ENCODE peak calls at places on chromosomes 12 and 14, in six cellular contexts. S, G, K, T, V and O are unnamed samples.

GRCh38 chr14:51293926-51294290 is 53.9 kb downstream of the TMX1 start:
- DNase-seq in S (no peak), G (no peak), K (no peak), T (no peak), V (no peak), O (no peak)

GRCh38 chr12:45273717-45274271 is 57.9 kb downstream of the ANO6 start:
- DNase-seq in S (peak; percentile 78), G (peak; percentile 84), K (peak; percentile 45), T (no peak), V (no peak), O (no peak)

GRCh38 chr12:31967569-31967968 is 8.4 kb downstream of the RESF1 start:
- DNase-seq in S (no peak), G (no peak), K (no peak), T (no peak), V (no peak), O (no peak)

GRCh38 chr14:37045340-37046061 is 126.9 kb downstream of the SLC25A21 start:
- DNase-seq in S (no peak), G (no peak), K (no peak), T (no peak), V (no peak), O (no peak)

GRCh38 chr12:90953956-90954421 is 987 bp downstream of the CCER1 start:
- DNase-seq in S (no peak), G (peak; percentile 50), K (peak; percentile 38), T (no peak), V (no peak), O (peak; percentile 87)

GRCh38 chr12:75503459-75503858 is 8.0 kb downstream of the KRR1 start:
- DNase-seq in S (no peak), G (no peak), K (no peak), T (no peak), V (no peak), O (no peak)

GRCh38 chr14:56561586-56561985 is 18.0 kb upstream of the TMEM260 start:
- DNase-seq in S (no peak), G (no peak), K (no peak), T (no peak), V (no peak), O (no peak)

GRCh38 chr14:102211240-102211639 is 71.5 kb downstream of the WDR20 start:
- DNase-seq in S (no peak), G (no peak), K (no peak), T (no peak), V (no peak), O (no peak)

GRCh38 chr12:115599251-115599811 is 678.2 kb downstream of the MED13L start:
- DNase-seq in S (no peak), G (no peak), K (no peak), T (no peak), V (no peak), O (no peak)

GRCh38 chr14:66069830-66070541 is 416.2 kb upstream of the CCDC196 start:
- DNase-seq in S (no peak), G (no peak), K (no peak), T (no peak), V (no peak), O (no peak)

GRCh38 chr12:10554228-10554970 is 48.7 kb downstream of the EIF2S3B start:
- DNase-seq in S (no peak), G (no peak), K (no peak), T (no peak), V (no peak), O (no peak)

GRCh38 chr12:123859035-123859434 is 96.9 kb downstream of the DNAH10 start:
- DNase-seq in S (no peak), G (peak; percentile 29), K (no peak), T (no peak), V (no peak), O (peak; percentile 56)

GRCh38 chr14:72104011-72104613 is 171.9 kb downstream of the RGS6 start:
- DNase-seq in S (peak; percentile 5), G (peak; percentile 38), K (no peak), T (no peak), V (peak; percentile 36), O (peak; percentile 89)

GRCh38 chr12:122870867-122871664 is 24.9 kb downstream of the VPS37B start:
- DNase-seq in S (no peak), G (no peak), K (no peak), T (no peak), V (peak; percentile 30), O (no peak)

GRCh38 chr14:74018029-74018703 is 922 bp downstream of the ENTPD5 start:
- DNase-seq in S (peak; percentile 61), G (no peak), K (peak; percentile 32), T (no peak), V (no peak), O (no peak)

GRCh38 chr12:56995930-56996496 is 10.3 kb downstream of the ZBTB39 start:
- DNase-seq in S (no peak), G (no peak), K (no peak), T (no peak), V (no peak), O (no peak)

GRCh38 chr14:31208546-31209424 is 1.2 kb upstream of the HECTD1 start:
- DNase-seq in S (no peak), G (no peak), K (no peak), T (no peak), V (no peak), O (no peak)

GRCh38 chr12:121578230-121579189 is 2.3 kb downstream of the KDM2B start:
- DNase-seq in S (no peak), G (no peak), K (no peak), T (no peak), V (peak; percentile 37), O (peak; percentile 34)

GRCh38 chr12:16019131-16019530 is 108.0 kb downstream of the DERA start:
- DNase-seq in S (no peak), G (no peak), K (no peak), T (no peak), V (no peak), O (no peak)

GRCh38 chr14:73850940-73851339 is 691 bp upstream of the PTGR2 start:
- DNase-seq in S (no peak), G (peak; percentile 7), K (peak; percentile 38), T (no peak), V (no peak), O (no peak)

GRCh38 chr14:47676301-47676617 is 854 bp upstream of the MDGA2 start:
- DNase-seq in S (no peak), G (no peak), K (no peak), T (no peak), V (no peak), O (no peak)

GRCh38 chr14:47674546-47675238 is 713 bp downstream of the MDGA2 start:
- DNase-seq in S (no peak), G (no peak), K (no peak), T (no peak), V (peak; percentile 19), O (no peak)

GRCh38 chr14:47674148-47674545 is 1.3 kb downstream of the MDGA2 start:
- DNase-seq in S (no peak), G (no peak), K (no peak), T (no peak), V (peak; percentile 10), O (peak; percentile 64)

GRCh38 chr14:47675239-47675488 is 241 bp downstream of the MDGA2 start:
- DNase-seq in S (no peak), G (no peak), K (no peak), T (no peak), V (no peak), O (no peak)

GRCh38 chr14:47675489-47676300 is at the start of gene MDGA2:
- DNase-seq in S (peak; percentile 7), G (no peak), K (no peak), T (no peak), V (peak; percentile 28), O (peak; percentile 80)
- TF ChIP-seq CHD2 in S (no peak), G (no peak), K (no peak), T (no peak), V (no peak), O (no peak)

DNA sequence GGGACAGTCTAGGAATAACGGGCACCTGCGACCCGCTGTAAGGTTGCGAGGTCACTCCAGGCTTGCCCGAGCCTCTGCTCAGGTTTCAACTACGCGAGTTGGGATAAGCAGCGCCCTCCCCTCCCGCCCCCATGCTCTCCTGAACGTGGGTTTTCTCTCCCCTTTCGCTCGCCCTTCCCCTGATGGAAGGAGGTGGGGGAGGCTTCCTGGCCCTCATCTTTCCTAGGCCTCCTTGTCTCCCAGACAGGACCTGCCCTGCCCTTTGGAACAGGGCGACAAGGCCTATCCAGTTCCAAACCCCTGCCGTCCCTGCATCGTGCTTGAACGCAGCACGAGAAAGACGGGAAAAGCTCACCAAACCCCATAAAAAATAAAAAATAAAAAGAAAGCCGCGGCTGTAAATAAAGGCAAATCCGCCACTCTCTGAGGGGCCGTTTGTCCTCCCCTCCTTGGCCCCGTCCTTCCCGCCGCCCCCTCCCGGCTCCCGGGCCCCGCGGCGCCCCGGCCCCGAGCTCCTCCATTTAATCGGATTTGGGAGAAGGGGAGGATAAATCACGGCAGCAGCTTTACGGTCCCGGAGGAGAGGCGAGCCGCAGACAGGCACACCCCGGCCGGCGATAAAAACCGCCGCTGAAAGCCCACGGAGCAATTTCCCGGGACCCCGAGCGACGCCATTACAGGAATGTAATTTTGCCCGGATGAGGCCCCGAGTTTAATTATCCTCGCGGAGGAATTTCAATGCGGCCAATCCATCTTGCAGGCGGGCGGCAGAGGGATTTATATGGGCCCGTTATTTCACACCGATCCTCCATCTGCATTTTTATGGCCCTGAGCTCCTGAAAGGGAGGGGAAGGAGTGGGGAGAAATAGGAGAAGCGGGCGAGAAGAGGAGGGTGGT is 1.1 kb upstream of the ATP5MC2 start:
- DNase-seq in S (no peak), G (no peak), K (no peak), T (no peak), V (no peak), O (peak; percentile 63)
- TF ChIP-seq CHD2 in S (no peak), G (no peak), K (no peak), T (no peak), V (no peak), O (no peak)

DNA sequence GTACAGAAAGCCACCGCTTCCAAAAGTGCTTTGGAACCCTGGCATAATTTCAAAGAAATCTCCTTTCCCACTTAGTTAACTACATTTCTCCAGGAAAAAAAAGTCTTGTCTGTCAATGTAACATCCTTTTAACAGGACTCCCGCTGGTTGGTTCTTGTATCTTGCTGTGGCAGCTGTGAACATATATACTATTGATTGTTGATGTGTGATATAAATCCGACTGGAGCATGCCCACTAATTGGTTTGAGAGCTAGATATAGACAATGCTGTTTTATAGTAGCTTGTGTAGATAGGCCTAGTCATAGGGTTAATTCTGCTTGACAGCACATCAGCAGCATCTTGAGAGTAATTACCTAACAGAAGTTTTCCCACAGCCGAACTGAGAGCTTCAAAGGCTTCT is 89.6 kb downstream of the MSRB3 start:
- DNase-seq in S (no peak), G (no peak), K (no peak), T (no peak), V (no peak), O (no peak)
- TF ChIP-seq CHD2 in S (no peak), G (no peak), K (no peak), T (no peak), V (no peak), O (no peak)

GRCh38 chr12:87929346-87929745 is 99.9 kb downstream of the C12orf50 start:
- DNase-seq in S (no peak), G (no peak), K (no peak), T (no peak), V (no peak), O (no peak)

GRCh38 chr12:87928046-87928445 is 101.2 kb downstream of the C12orf50 start:
- DNase-seq in S (no peak), G (no peak), K (no peak), T (no peak), V (no peak), O (no peak)

GRCh38 chr12:87922721-87923120 is 106.5 kb downstream of the C12orf50 start:
- DNase-seq in S (no peak), G (no peak), K (no peak), T (no peak), V (no peak), O (no peak)

GRCh38 chr12:87923361-87923760 is 105.8 kb downstream of the C12orf50 start:
- DNase-seq in S (no peak), G (no peak), K (no peak), T (no peak), V (no peak), O (no peak)

GRCh38 chr12:87924149-87924548 is 105.1 kb downstream of the C12orf50 start:
- DNase-seq in S (no peak), G (no peak), K (no peak), T (no peak), V (no peak), O (no peak)
- TF ChIP-seq CHD2 in S (no peak), G (no peak), K (no peak), T (no peak), V (no peak), O (no peak)